ENCODE peak calls at places on chromosomes 13 and 19, in ten cellular contexts. One of them, this sample, is unnamed.
A peak's percentile ranks its signal among the peaks of the same experiment; 100 is the strongest.

GRCh38 chr19:49758292-49758691 is 4.8 kb downstream of the TSKS start:
- DNase-seq in AG09319: no peak
- DNase-seq in COR-L47: no peak
- DNase-seq in activated T-helper 1 cell treated with anti-CD3 and anti-CD28 coated beads, Interleukin-12 subunit alpha, Interleukin-12 subunit beta, Interleukin-2, Interleukin-4 antibody, amounts not matched to agents 30 ng/mL and 10 ng/mL and 1 ng/mL, durations not matched to agents 14 hours and 24 hours and 36 hours: no peak
- DNase-seq in ELR: peak; percentile 91
- DNase-seq in spleen: no peak
- DNase-seq in activated naive CD4-positive, alpha-beta T cell treated with anti-CD3 and anti-CD28 coated beads, Interleukin-2, amount 10 ng/mL, durations not matched to agents 7 days and 5 days: no peak
- DNase-seq in progenitor cell of endocrine pancreas: no peak
- DNase-seq in testis: peak; percentile 83
- DNase-seq in cardiac muscle cell: no peak
- DNase-seq in this sample: no peak

GRCh38 chr13:29581666-29582065 is 13.8 kb downstream of the SLC7A1 start:
- DNase-seq in AG09319: no peak
- DNase-seq in COR-L47: no peak
- DNase-seq in activated T-helper 1 cell treated with anti-CD3 and anti-CD28 coated beads, Interleukin-12 subunit alpha, Interleukin-12 subunit beta, Interleukin-2, Interleukin-4 antibody, amounts not matched to agents 30 ng/mL and 10 ng/mL and 1 ng/mL, durations not matched to agents 14 hours and 24 hours and 36 hours: no peak
- DNase-seq in ELR: no peak
- DNase-seq in spleen: no peak
- DNase-seq in activated naive CD4-positive, alpha-beta T cell treated with anti-CD3 and anti-CD28 coated beads, Interleukin-2, amount 10 ng/mL, durations not matched to agents 7 days and 5 days: no peak
- DNase-seq in progenitor cell of endocrine pancreas: no peak
- DNase-seq in testis: no peak
- DNase-seq in cardiac muscle cell: no peak
- DNase-seq in this sample: no peak

GRCh38 chr13:75770164-75771145 is 134.3 kb downstream of the LMO7 start:
- DNase-seq in AG09319: no peak
- DNase-seq in COR-L47: no peak
- DNase-seq in activated T-helper 1 cell treated with anti-CD3 and anti-CD28 coated beads, Interleukin-12 subunit alpha, Interleukin-12 subunit beta, Interleukin-2, Interleukin-4 antibody, amounts not matched to agents 30 ng/mL and 10 ng/mL and 1 ng/mL, durations not matched to agents 14 hours and 24 hours and 36 hours: no peak
- DNase-seq in ELR: peak; percentile 27
- DNase-seq in spleen: no peak
- DNase-seq in activated naive CD4-positive, alpha-beta T cell treated with anti-CD3 and anti-CD28 coated beads, Interleukin-2, amount 10 ng/mL, durations not matched to agents 7 days and 5 days: no peak
- DNase-seq in progenitor cell of endocrine pancreas: no peak
- DNase-seq in testis: no peak
- DNase-seq in cardiac muscle cell: no peak
- DNase-seq in this sample: no peak

GRCh38 chr13:48842316-48842715 is 133.4 kb upstream of the FNDC3A start:
- DNase-seq in AG09319: no peak
- DNase-seq in COR-L47: no peak
- DNase-seq in activated T-helper 1 cell treated with anti-CD3 and anti-CD28 coated beads, Interleukin-12 subunit alpha, Interleukin-12 subunit beta, Interleukin-2, Interleukin-4 antibody, amounts not matched to agents 30 ng/mL and 10 ng/mL and 1 ng/mL, durations not matched to agents 14 hours and 24 hours and 36 hours: no peak
- DNase-seq in ELR: no peak
- DNase-seq in spleen: no peak
- DNase-seq in activated naive CD4-positive, alpha-beta T cell treated with anti-CD3 and anti-CD28 coated beads, Interleukin-2, amount 10 ng/mL, durations not matched to agents 7 days and 5 days: no peak
- DNase-seq in progenitor cell of endocrine pancreas: no peak
- DNase-seq in testis: no peak
- DNase-seq in cardiac muscle cell: no peak
- DNase-seq in this sample: no peak

GRCh38 chr13:28301839-28302238 is 163.5 kb downstream of the PAN3 start:
- DNase-seq in AG09319: no peak
- DNase-seq in COR-L47: no peak
- DNase-seq in activated T-helper 1 cell treated with anti-CD3 and anti-CD28 coated beads, Interleukin-12 subunit alpha, Interleukin-12 subunit beta, Interleukin-2, Interleukin-4 antibody, amounts not matched to agents 30 ng/mL and 10 ng/mL and 1 ng/mL, durations not matched to agents 14 hours and 24 hours and 36 hours: no peak
- DNase-seq in ELR: no peak
- DNase-seq in spleen: no peak
- DNase-seq in activated naive CD4-positive, alpha-beta T cell treated with anti-CD3 and anti-CD28 coated beads, Interleukin-2, amount 10 ng/mL, durations not matched to agents 7 days and 5 days: no peak
- DNase-seq in progenitor cell of endocrine pancreas: no peak
- DNase-seq in testis: no peak
- DNase-seq in cardiac muscle cell: no peak
- DNase-seq in this sample: no peak

GRCh38 chr13:37686501-37686900 is 87.9 kb upstream of the POSTN start:
- DNase-seq in AG09319: no peak
- DNase-seq in COR-L47: no peak
- DNase-seq in activated T-helper 1 cell treated with anti-CD3 and anti-CD28 coated beads, Interleukin-12 subunit alpha, Interleukin-12 subunit beta, Interleukin-2, Interleukin-4 antibody, amounts not matched to agents 30 ng/mL and 10 ng/mL and 1 ng/mL, durations not matched to agents 14 hours and 24 hours and 36 hours: no peak
- DNase-seq in ELR: no peak
- DNase-seq in spleen: no peak
- DNase-seq in activated naive CD4-positive, alpha-beta T cell treated with anti-CD3 and anti-CD28 coated beads, Interleukin-2, amount 10 ng/mL, durations not matched to agents 7 days and 5 days: no peak
- DNase-seq in progenitor cell of endocrine pancreas: no peak
- DNase-seq in testis: no peak
- DNase-seq in cardiac muscle cell: no peak
- DNase-seq in this sample: no peak

GRCh38 chr13:80361883-80362327 is 21.0 kb upstream of the SPRY2 start:
- DNase-seq in AG09319: no peak
- DNase-seq in COR-L47: no peak
- DNase-seq in activated T-helper 1 cell treated with anti-CD3 and anti-CD28 coated beads, Interleukin-12 subunit alpha, Interleukin-12 subunit beta, Interleukin-2, Interleukin-4 antibody, amounts not matched to agents 30 ng/mL and 10 ng/mL and 1 ng/mL, durations not matched to agents 14 hours and 24 hours and 36 hours: no peak
- DNase-seq in ELR: peak; percentile 13
- DNase-seq in spleen: no peak
- DNase-seq in activated naive CD4-positive, alpha-beta T cell treated with anti-CD3 and anti-CD28 coated beads, Interleukin-2, amount 10 ng/mL, durations not matched to agents 7 days and 5 days: no peak
- DNase-seq in progenitor cell of endocrine pancreas: no peak
- DNase-seq in testis: no peak
- DNase-seq in cardiac muscle cell: peak; percentile 83
- DNase-seq in this sample: peak; percentile 42

GRCh38 chr13:113856716-113857065 is 7.2 kb downstream of the GAS6 start:
- DNase-seq in AG09319: no peak
- DNase-seq in COR-L47: no peak
- DNase-seq in activated T-helper 1 cell treated with anti-CD3 and anti-CD28 coated beads, Interleukin-12 subunit alpha, Interleukin-12 subunit beta, Interleukin-2, Interleukin-4 antibody, amounts not matched to agents 30 ng/mL and 10 ng/mL and 1 ng/mL, durations not matched to agents 14 hours and 24 hours and 36 hours: no peak
- DNase-seq in ELR: peak; percentile 81
- DNase-seq in spleen: no peak
- DNase-seq in activated naive CD4-positive, alpha-beta T cell treated with anti-CD3 and anti-CD28 coated beads, Interleukin-2, amount 10 ng/mL, durations not matched to agents 7 days and 5 days: no peak
- DNase-seq in progenitor cell of endocrine pancreas: no peak
- DNase-seq in testis: peak; percentile 91
- DNase-seq in cardiac muscle cell: no peak
- DNase-seq in this sample: no peak

GRCh38 chr13:109410868-109411267 is 375.5 kb downstream of the IRS2 start:
- DNase-seq in AG09319: no peak
- DNase-seq in COR-L47: no peak
- DNase-seq in activated T-helper 1 cell treated with anti-CD3 and anti-CD28 coated beads, Interleukin-12 subunit alpha, Interleukin-12 subunit beta, Interleukin-2, Interleukin-4 antibody, amounts not matched to agents 30 ng/mL and 10 ng/mL and 1 ng/mL, durations not matched to agents 14 hours and 24 hours and 36 hours: no peak
- DNase-seq in ELR: no peak
- DNase-seq in spleen: no peak
- DNase-seq in activated naive CD4-positive, alpha-beta T cell treated with anti-CD3 and anti-CD28 coated beads, Interleukin-2, amount 10 ng/mL, durations not matched to agents 7 days and 5 days: no peak
- DNase-seq in progenitor cell of endocrine pancreas: no peak
- DNase-seq in testis: no peak
- DNase-seq in cardiac muscle cell: no peak
- DNase-seq in this sample: no peak

GRCh38 chr13:29507356-29507755 is 88.1 kb downstream of the SLC7A1 start:
- DNase-seq in AG09319: no peak
- DNase-seq in COR-L47: peak; percentile 78
- DNase-seq in activated T-helper 1 cell treated with anti-CD3 and anti-CD28 coated beads, Interleukin-12 subunit alpha, Interleukin-12 subunit beta, Interleukin-2, Interleukin-4 antibody, amounts not matched to agents 30 ng/mL and 10 ng/mL and 1 ng/mL, durations not matched to agents 14 hours and 24 hours and 36 hours: no peak
- DNase-seq in ELR: no peak
- DNase-seq in spleen: peak; percentile 69
- DNase-seq in activated naive CD4-positive, alpha-beta T cell treated with anti-CD3 and anti-CD28 coated beads, Interleukin-2, amount 10 ng/mL, durations not matched to agents 7 days and 5 days: no peak
- DNase-seq in progenitor cell of endocrine pancreas: no peak
- DNase-seq in testis: no peak
- DNase-seq in cardiac muscle cell: no peak
- DNase-seq in this sample: no peak

GRCh38 chr13:30255696-30256095 is 51.7 kb downstream of the KATNAL1 start:
- DNase-seq in AG09319: no peak
- DNase-seq in COR-L47: no peak
- DNase-seq in activated T-helper 1 cell treated with anti-CD3 and anti-CD28 coated beads, Interleukin-12 subunit alpha, Interleukin-12 subunit beta, Interleukin-2, Interleukin-4 antibody, amounts not matched to agents 30 ng/mL and 10 ng/mL and 1 ng/mL, durations not matched to agents 14 hours and 24 hours and 36 hours: no peak
- DNase-seq in ELR: peak; percentile 12
- DNase-seq in spleen: no peak
- DNase-seq in activated naive CD4-positive, alpha-beta T cell treated with anti-CD3 and anti-CD28 coated beads, Interleukin-2, amount 10 ng/mL, durations not matched to agents 7 days and 5 days: no peak
- DNase-seq in progenitor cell of endocrine pancreas: no peak
- DNase-seq in testis: no peak
- DNase-seq in cardiac muscle cell: no peak
- DNase-seq in this sample: no peak

GRCh38 chr13:48456546-48456945 is 43.6 kb upstream of the LPAR6 start:
- DNase-seq in AG09319: no peak
- DNase-seq in COR-L47: no peak
- DNase-seq in activated T-helper 1 cell treated with anti-CD3 and anti-CD28 coated beads, Interleukin-12 subunit alpha, Interleukin-12 subunit beta, Interleukin-2, Interleukin-4 antibody, amounts not matched to agents 30 ng/mL and 10 ng/mL and 1 ng/mL, durations not matched to agents 14 hours and 24 hours and 36 hours: no peak
- DNase-seq in ELR: no peak
- DNase-seq in spleen: no peak
- DNase-seq in activated naive CD4-positive, alpha-beta T cell treated with anti-CD3 and anti-CD28 coated beads, Interleukin-2, amount 10 ng/mL, durations not matched to agents 7 days and 5 days: no peak
- DNase-seq in progenitor cell of endocrine pancreas: no peak
- DNase-seq in testis: no peak
- DNase-seq in cardiac muscle cell: no peak
- DNase-seq in this sample: no peak

GRCh38 chr13:48391257-48391656 is 21.7 kb downstream of the LPAR6 start:
- DNase-seq in AG09319: no peak
- DNase-seq in COR-L47: no peak
- DNase-seq in activated T-helper 1 cell treated with anti-CD3 and anti-CD28 coated beads, Interleukin-12 subunit alpha, Interleukin-12 subunit beta, Interleukin-2, Interleukin-4 antibody, amounts not matched to agents 30 ng/mL and 10 ng/mL and 1 ng/mL, durations not matched to agents 14 hours and 24 hours and 36 hours: no peak
- DNase-seq in ELR: no peak
- DNase-seq in spleen: no peak
- DNase-seq in activated naive CD4-positive, alpha-beta T cell treated with anti-CD3 and anti-CD28 coated beads, Interleukin-2, amount 10 ng/mL, durations not matched to agents 7 days and 5 days: no peak
- DNase-seq in progenitor cell of endocrine pancreas: no peak
- DNase-seq in testis: no peak
- DNase-seq in cardiac muscle cell: no peak
- DNase-seq in this sample: no peak

GRCh38 chr13:28059214-28059613 is 41.2 kb downstream of the FLT3 start:
- DNase-seq in AG09319: no peak
- DNase-seq in COR-L47: peak; percentile 6
- DNase-seq in activated T-helper 1 cell treated with anti-CD3 and anti-CD28 coated beads, Interleukin-12 subunit alpha, Interleukin-12 subunit beta, Interleukin-2, Interleukin-4 antibody, amounts not matched to agents 30 ng/mL and 10 ng/mL and 1 ng/mL, durations not matched to agents 14 hours and 24 hours and 36 hours: peak; percentile 8
- DNase-seq in ELR: peak; percentile 55
- DNase-seq in spleen: no peak
- DNase-seq in activated naive CD4-positive, alpha-beta T cell treated with anti-CD3 and anti-CD28 coated beads, Interleukin-2, amount 10 ng/mL, durations not matched to agents 7 days and 5 days: peak; percentile 64
- DNase-seq in progenitor cell of endocrine pancreas: no peak
- DNase-seq in testis: peak; percentile 70
- DNase-seq in cardiac muscle cell: peak; percentile 67
- DNase-seq in this sample: peak; percentile 11

GRCh38 chr13:29748097-29748496 is 102.3 kb downstream of the UBL3 start:
- DNase-seq in AG09319: no peak
- DNase-seq in COR-L47: no peak
- DNase-seq in activated T-helper 1 cell treated with anti-CD3 and anti-CD28 coated beads, Interleukin-12 subunit alpha, Interleukin-12 subunit beta, Interleukin-2, Interleukin-4 antibody, amounts not matched to agents 30 ng/mL and 10 ng/mL and 1 ng/mL, durations not matched to agents 14 hours and 24 hours and 36 hours: no peak
- DNase-seq in ELR: no peak
- DNase-seq in spleen: no peak
- DNase-seq in activated naive CD4-positive, alpha-beta T cell treated with anti-CD3 and anti-CD28 coated beads, Interleukin-2, amount 10 ng/mL, durations not matched to agents 7 days and 5 days: no peak
- DNase-seq in progenitor cell of endocrine pancreas: no peak
- DNase-seq in testis: no peak
- DNase-seq in cardiac muscle cell: no peak
- DNase-seq in this sample: no peak

GRCh38 chr13:112958127-112958989 is 10.7 kb upstream of the MCF2L start:
- DNase-seq in AG09319: no peak
- DNase-seq in COR-L47: no peak
- DNase-seq in activated T-helper 1 cell treated with anti-CD3 and anti-CD28 coated beads, Interleukin-12 subunit alpha, Interleukin-12 subunit beta, Interleukin-2, Interleukin-4 antibody, amounts not matched to agents 30 ng/mL and 10 ng/mL and 1 ng/mL, durations not matched to agents 14 hours and 24 hours and 36 hours: no peak
- DNase-seq in ELR: no peak
- DNase-seq in spleen: peak; percentile 51
- DNase-seq in activated naive CD4-positive, alpha-beta T cell treated with anti-CD3 and anti-CD28 coated beads, Interleukin-2, amount 10 ng/mL, durations not matched to agents 7 days and 5 days: no peak
- DNase-seq in progenitor cell of endocrine pancreas: no peak
- DNase-seq in testis: no peak
- DNase-seq in cardiac muscle cell: no peak
- DNase-seq in this sample: no peak

GRCh38 chr19:40813182-40813581 is 14.2 kb downstream of the EGLN2 start:
- DNase-seq in AG09319: no peak
- DNase-seq in COR-L47: no peak
- DNase-seq in activated T-helper 1 cell treated with anti-CD3 and anti-CD28 coated beads, Interleukin-12 subunit alpha, Interleukin-12 subunit beta, Interleukin-2, Interleukin-4 antibody, amounts not matched to agents 30 ng/mL and 10 ng/mL and 1 ng/mL, durations not matched to agents 14 hours and 24 hours and 36 hours: no peak
- DNase-seq in ELR: no peak
- DNase-seq in spleen: no peak
- DNase-seq in activated naive CD4-positive, alpha-beta T cell treated with anti-CD3 and anti-CD28 coated beads, Interleukin-2, amount 10 ng/mL, durations not matched to agents 7 days and 5 days: no peak
- DNase-seq in progenitor cell of endocrine pancreas: no peak
- DNase-seq in testis: peak; percentile 57
- DNase-seq in cardiac muscle cell: no peak
- DNase-seq in this sample: no peak

GRCh38 chr19:2040647-2041435 is 10.2 kb downstream of the MKNK2 start:
- DNase-seq in AG09319: no peak
- DNase-seq in COR-L47: no peak
- DNase-seq in activated T-helper 1 cell treated with anti-CD3 and anti-CD28 coated beads, Interleukin-12 subunit alpha, Interleukin-12 subunit beta, Interleukin-2, Interleukin-4 antibody, amounts not matched to agents 30 ng/mL and 10 ng/mL and 1 ng/mL, durations not matched to agents 14 hours and 24 hours and 36 hours: no peak
- DNase-seq in ELR: no peak
- DNase-seq in spleen: peak; percentile 81
- DNase-seq in activated naive CD4-positive, alpha-beta T cell treated with anti-CD3 and anti-CD28 coated beads, Interleukin-2, amount 10 ng/mL, durations not matched to agents 7 days and 5 days: no peak
- DNase-seq in progenitor cell of endocrine pancreas: no peak
- DNase-seq in testis: no peak
- DNase-seq in cardiac muscle cell: no peak
- DNase-seq in this sample: no peak

GRCh38 chr13:23960566-23961156 is 63.4 kb upstream of the C1QTNF9B start:
- DNase-seq in AG09319: no peak
- DNase-seq in COR-L47: peak; percentile 55
- DNase-seq in activated T-helper 1 cell treated with anti-CD3 and anti-CD28 coated beads, Interleukin-12 subunit alpha, Interleukin-12 subunit beta, Interleukin-2, Interleukin-4 antibody, amounts not matched to agents 30 ng/mL and 10 ng/mL and 1 ng/mL, durations not matched to agents 14 hours and 24 hours and 36 hours: no peak
- DNase-seq in ELR: peak; percentile 73
- DNase-seq in spleen: no peak
- DNase-seq in activated naive CD4-positive, alpha-beta T cell treated with anti-CD3 and anti-CD28 coated beads, Interleukin-2, amount 10 ng/mL, durations not matched to agents 7 days and 5 days: no peak
- DNase-seq in progenitor cell of endocrine pancreas: no peak
- DNase-seq in testis: no peak
- DNase-seq in cardiac muscle cell: peak; percentile 75
- DNase-seq in this sample: no peak

GRCh38 chr19:13162749-13163608 is 12.8 kb downstream of the IER2 start:
- DNase-seq in AG09319: peak; percentile 98
- DNase-seq in COR-L47: peak; percentile 88
- DNase-seq in activated T-helper 1 cell treated with anti-CD3 and anti-CD28 coated beads, Interleukin-12 subunit alpha, Interleukin-12 subunit beta, Interleukin-2, Interleukin-4 antibody, amounts not matched to agents 30 ng/mL and 10 ng/mL and 1 ng/mL, durations not matched to agents 14 hours and 24 hours and 36 hours: peak; percentile 90
- DNase-seq in ELR: peak; percentile 99
- DNase-seq in spleen: peak; percentile 97
- DNase-seq in activated naive CD4-positive, alpha-beta T cell treated with anti-CD3 and anti-CD28 coated beads, Interleukin-2, amount 10 ng/mL, durations not matched to agents 7 days and 5 days: peak; percentile 96
- DNase-seq in progenitor cell of endocrine pancreas: peak; percentile 88
- DNase-seq in testis: peak; percentile 95
- DNase-seq in cardiac muscle cell: peak; percentile 97
- DNase-seq in this sample: peak; percentile 67

GRCh38 chr19:57241181-57241580 is 749 bp downstream of the ZNF805 start:
- DNase-seq in AG09319: peak; percentile 3
- DNase-seq in COR-L47: no peak
- DNase-seq in activated T-helper 1 cell treated with anti-CD3 and anti-CD28 coated beads, Interleukin-12 subunit alpha, Interleukin-12 subunit beta, Interleukin-2, Interleukin-4 antibody, amounts not matched to agents 30 ng/mL and 10 ng/mL and 1 ng/mL, durations not matched to agents 14 hours and 24 hours and 36 hours: no peak
- DNase-seq in ELR: peak; percentile 10
- DNase-seq in spleen: no peak
- DNase-seq in activated naive CD4-positive, alpha-beta T cell treated with anti-CD3 and anti-CD28 coated beads, Interleukin-2, amount 10 ng/mL, durations not matched to agents 7 days and 5 days: no peak
- DNase-seq in progenitor cell of endocrine pancreas: no peak
- DNase-seq in testis: no peak
- DNase-seq in cardiac muscle cell: peak; percentile 37
- DNase-seq in this sample: no peak

GRCh38 chr13:73173160-73173905 is 114.5 kb downstream of the KLF5 start:
- DNase-seq in AG09319: no peak
- DNase-seq in COR-L47: no peak
- DNase-seq in activated T-helper 1 cell treated with anti-CD3 and anti-CD28 coated beads, Interleukin-12 subunit alpha, Interleukin-12 subunit beta, Interleukin-2, Interleukin-4 antibody, amounts not matched to agents 30 ng/mL and 10 ng/mL and 1 ng/mL, durations not matched to agents 14 hours and 24 hours and 36 hours: no peak
- DNase-seq in ELR: no peak
- DNase-seq in spleen: no peak
- DNase-seq in activated naive CD4-positive, alpha-beta T cell treated with anti-CD3 and anti-CD28 coated beads, Interleukin-2, amount 10 ng/mL, durations not matched to agents 7 days and 5 days: no peak
- DNase-seq in progenitor cell of endocrine pancreas: no peak
- DNase-seq in testis: no peak
- DNase-seq in cardiac muscle cell: no peak
- DNase-seq in this sample: no peak

GRCh38 chr13:21330126-21330861 is 128.8 kb downstream of the ZDHHC20 start:
- DNase-seq in AG09319: no peak
- DNase-seq in COR-L47: no peak
- DNase-seq in activated T-helper 1 cell treated with anti-CD3 and anti-CD28 coated beads, Interleukin-12 subunit alpha, Interleukin-12 subunit beta, Interleukin-2, Interleukin-4 antibody, amounts not matched to agents 30 ng/mL and 10 ng/mL and 1 ng/mL, durations not matched to agents 14 hours and 24 hours and 36 hours: peak; percentile 16
- DNase-seq in ELR: peak; percentile 10
- DNase-seq in spleen: no peak
- DNase-seq in activated naive CD4-positive, alpha-beta T cell treated with anti-CD3 and anti-CD28 coated beads, Interleukin-2, amount 10 ng/mL, durations not matched to agents 7 days and 5 days: no peak
- DNase-seq in progenitor cell of endocrine pancreas: no peak
- DNase-seq in testis: no peak
- DNase-seq in cardiac muscle cell: no peak
- DNase-seq in this sample: no peak

This sample was measured in immature natural killer cell.